ENCODE peak calls at places on chromosomes 3 and 15, in eight cellular contexts. Y is GM12878, H is ovary, X is stomach, W is A549, E is H1, D is upper lobe of left lung, S is SK-N-SH. J is an unnamed sample.

GRCh38 chr3:9817437-9817836 is 7.4 kb downstream of the TTLL3 start:
- DNase-seq in E (no peak), X (no peak), W (no peak), Y (no peak), D (no peak), S (no peak), H (no peak), J (no peak)

GRCh38 chr15:60062826-60063225 is 58.7 kb downstream of the FOXB1 start:
- DNase-seq in W (no peak), H (no peak), Y (no peak), X (no peak), S (no peak), E (no peak), D (no peak), J (no peak)

GRCh38 chr3:46674031-46674592 is 19.4 kb downstream of the ALS2CL start:
- DNase-seq in X (no peak), W (peak), H (peak), Y (no peak), S (no peak), D (no peak), E (no peak), J (no peak)

GRCh38 chr3:152835311-152836102 is 576 bp downstream of the P2RY1 start:
- DNase-seq in D (peak), W (peak), X (peak), E (peak), H (peak), Y (no peak), S (peak), J (peak)

GRCh38 chr15:98650871-98651481 is 2.6 kb downstream of the IGF1R start:
- DNase-seq in H (peak), X (peak), D (no peak), W (no peak), S (no peak), Y (no peak), E (no peak), J (peak)

GRCh38 chr3:14548321-14548729 is 8.2 kb upstream of the GRIP2 start:
- DNase-seq in H (peak), E (peak), D (no peak), S (peak), X (peak), W (peak), Y (no peak), J (peak)

GRCh38 chr3:48432411-48433371 is 2.8 kb upstream of the PLXNB1 start:
- DNase-seq in W (no peak), H (no peak), X (no peak), E (no peak), D (no peak), S (peak), Y (no peak), J (peak)

GRCh38 chr3:11434017-11434526 is 161.9 kb downstream of the ATG7 start:
- DNase-seq in X (no peak), W (no peak), D (no peak), E (no peak), H (peak), S (peak), Y (no peak), J (peak)

GRCh38 chr15:96329403-96329981 is 1.0 kb upstream of the NR2F2 start:
- DNase-seq in D (no peak), W (no peak), S (no peak), X (no peak), H (peak), E (no peak), Y (no peak), J (no peak)

GRCh38 chr15:58228708-58229107 is 90.5 kb downstream of the AQP9 start:
- DNase-seq in Y (no peak), E (no peak), H (no peak), D (no peak), S (no peak), X (no peak), W (no peak), J (no peak)

GRCh38 chr15:65212097-65212496 is 824 bp upstream of the CILP start:
- DNase-seq in Y (no peak), S (peak), W (peak), E (peak), H (no peak), D (no peak), X (no peak), J (no peak)

GRCh38 chr3:130981469-130981868 is 45.2 kb downstream of the ASTE1 start:
- DNase-seq in S (no peak), Y (no peak), E (no peak), W (no peak), D (no peak), X (no peak), H (no peak), J (no peak)

GRCh38 chr3:46284981-46285683 is 42.9 kb downstream of the CCR3 start:
- DNase-seq in Y (no peak), H (no peak), D (peak), E (no peak), X (no peak), W (no peak), S (no peak), J (no peak)

GRCh38 chr15:36050899-36051298 is 504.9 kb upstream of the DPH6 start:
- DNase-seq in X (no peak), Y (no peak), S (no peak), E (no peak), D (no peak), W (no peak), H (no peak), J (no peak)

GRCh38 chr15:62104406-62104805 is 37.6 kb downstream of the C2CD4A start:
- DNase-seq in S (no peak), D (no peak), E (no peak), Y (no peak), X (no peak), W (no peak), H (no peak), J (no peak)

GRCh38 chr15:71238926-71239325 is 123.7 kb downstream of the THSD4 start:
- DNase-seq in E (no peak), W (no peak), X (no peak), Y (no peak), S (no peak), D (no peak), H (no peak), J (no peak)

GRCh38 chr3:185460719-185461350 is 38.0 kb downstream of the TMEM41A start:
- DNase-seq in W (peak), H (no peak), S (peak), Y (no peak), E (no peak), D (no peak), X (no peak), J (no peak)

GRCh38 chr3:46082849-46083248 is 55.6 kb upstream of the XCR1 start:
- DNase-seq in D (no peak), H (no peak), Y (no peak), X (no peak), E (no peak), S (no peak), W (no peak), J (no peak)

GRCh38 chr3:42084593-42084992 is 6.6 kb upstream of the TRAK1 start:
- DNase-seq in S (no peak), X (no peak), H (no peak), W (no peak), Y (no peak), E (no peak), D (no peak), J (no peak)

GRCh38 chr15:25176991-25177954 is 222.5 kb downstream of the SNRPN start:
- DNase-seq in W (no peak), X (peak), H (peak), Y (no peak), S (peak), E (peak), D (peak), J (peak)

GRCh38 chr3:45657853-45658252 is 31.3 kb upstream of the SACM1L start:
- DNase-seq in E (no peak), S (no peak), H (no peak), Y (peak), W (no peak), D (no peak), X (no peak), J (no peak)

GRCh38 chr3:15313461-15313860 is 18.9 kb downstream of the SH3BP5 start:
- DNase-seq in H (no peak), D (no peak), W (no peak), E (no peak), Y (no peak), X (no peak), S (no peak), J (no peak)

GRCh38 chr3:99774467-99774866 is 43.2 kb upstream of the CMSS1 start:
- DNase-seq in Y (peak), D (no peak), H (no peak), W (no peak), E (no peak), X (no peak), S (no peak), J (no peak)

GRCh38 chr3:181782306-181782924 is 70.7 kb downstream of the SOX2 start:
- DNase-seq in Y (no peak), W (peak), S (no peak), X (no peak), D (no peak), E (no peak), H (no peak), J (no peak)

GRCh38 chr3:193716155-193716554 is 123.1 kb downstream of the OPA1 start:
- DNase-seq in X (no peak), W (no peak), D (no peak), E (no peak), H (no peak), S (no peak), Y (no peak), J (no peak)

GRCh38 chr3:50256978-50257890 is 11.7 kb upstream of the SEMA3B start:
- DNase-seq in H (no peak), Y (no peak), D (no peak), X (peak), W (no peak), E (peak), S (peak), J (peak)

GRCh38 chr3:97821413-97821809 is 400 bp upstream of the CRYBG3 start:
- DNase-seq in S (peak), W (peak), Y (no peak), X (peak), D (no peak), H (peak), E (peak), J (peak)

GRCh38 chr3:52237659-52238172 is 1.2 kb downstream of the TWF2 start:
- DNase-seq in W (peak), Y (no peak), H (peak), X (peak), E (peak), D (peak), S (peak), J (peak)

GRCh38 chr3:136078421-136079364 is 113.2 kb downstream of the PPP2R3A start:
- DNase-seq in W (peak), S (peak), X (no peak), D (no peak), Y (no peak), E (no peak), H (no peak), J (no peak)

GRCh38 chr15:97902140-97902780 is 58.2 kb upstream of the ARRDC4 start:
- DNase-seq in Y (no peak), X (no peak), D (no peak), H (no peak), S (no peak), E (no peak), W (no peak), J (no peak)

GRCh38 chr3:129888739-129889138 is 4.8 kb downstream of the TMCC1 start:
- DNase-seq in E (no peak), D (no peak), Y (no peak), H (peak), S (no peak), W (no peak), X (no peak), J (no peak)
- TF ChIP-seq EP300 in E (no peak), D (no peak), Y (no peak), H (no peak), S (no peak), W (no peak), X (no peak), J (no peak)

GRCh38 chr3:126938520-126939346 is 44.2 kb upstream of the PLXNA1 start:
- DNase-seq in Y (no peak), H (no peak), E (no peak), X (no peak), S (no peak), D (no peak), W (no peak), J (peak)

GRCh38 chr3:126936110-126936509 is 46.8 kb upstream of the PLXNA1 start:
- DNase-seq in X (no peak), E (no peak), Y (no peak), D (no peak), H (no peak), W (no peak), S (no peak), J (no peak)

GRCh38 chr3:126939347-126939735 is 43.6 kb upstream of the PLXNA1 start:
- DNase-seq in S (peak), E (no peak), H (no peak), X (no peak), W (no peak), D (no peak), Y (no peak), J (no peak)

GRCh38 chr3:126936853-126937395 is 46.0 kb upstream of the PLXNA1 start:
- DNase-seq in E (no peak), W (no peak), D (no peak), Y (no peak), H (no peak), S (no peak), X (no peak), J (no peak)

DNA sequence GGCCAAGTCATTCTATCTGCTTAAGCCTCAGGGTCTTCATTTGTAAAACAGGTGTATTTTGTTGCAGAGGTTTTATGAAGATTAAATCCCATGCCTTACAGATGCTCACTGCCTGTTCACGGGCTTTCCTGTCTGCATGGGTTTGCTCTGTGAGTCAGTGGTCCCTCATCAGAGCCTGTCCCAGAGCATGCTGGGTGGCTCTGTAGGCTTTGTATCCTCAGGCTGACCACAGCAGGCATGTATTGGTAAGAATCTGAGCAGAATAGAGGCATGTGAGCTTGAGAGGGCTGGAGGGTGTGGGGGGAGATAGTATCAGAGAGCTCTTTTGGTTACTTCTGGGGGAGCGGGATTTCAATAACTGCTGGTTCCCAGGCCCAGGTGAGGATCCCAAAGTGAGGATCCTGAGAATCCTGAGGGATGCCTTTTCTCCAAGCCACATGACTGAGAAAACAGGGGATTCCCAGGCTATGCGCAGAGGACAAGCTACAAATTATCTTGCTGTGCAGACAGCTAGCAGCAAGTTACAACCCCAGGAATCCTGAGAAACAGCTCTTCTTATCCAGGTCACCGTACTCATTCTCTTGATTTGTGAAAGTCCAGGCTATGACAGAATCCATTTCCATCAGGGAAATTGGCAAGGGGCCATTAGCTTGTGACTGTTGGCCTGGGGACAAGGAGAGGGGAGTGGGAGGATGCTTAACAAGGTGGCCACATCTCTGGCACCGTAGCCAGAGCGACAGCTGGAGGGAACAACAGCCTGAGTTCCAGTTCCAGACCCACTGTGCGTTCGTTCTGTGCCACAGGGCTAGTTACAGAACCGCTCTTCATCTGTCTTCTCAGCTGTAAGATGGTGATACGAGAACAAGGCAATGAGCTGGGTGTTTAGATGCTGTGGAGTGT is 45.1 kb upstream of the PLXNA1 start:
- DNase-seq in Y (no peak), X (no peak), H (no peak), S (peak), W (no peak), E (no peak), D (no peak), J (no peak)
- TF ChIP-seq EP300 in Y (no peak), X (no peak), H (no peak), S (peak), W (no peak), E (no peak), D (no peak), J (no peak)

DNA sequence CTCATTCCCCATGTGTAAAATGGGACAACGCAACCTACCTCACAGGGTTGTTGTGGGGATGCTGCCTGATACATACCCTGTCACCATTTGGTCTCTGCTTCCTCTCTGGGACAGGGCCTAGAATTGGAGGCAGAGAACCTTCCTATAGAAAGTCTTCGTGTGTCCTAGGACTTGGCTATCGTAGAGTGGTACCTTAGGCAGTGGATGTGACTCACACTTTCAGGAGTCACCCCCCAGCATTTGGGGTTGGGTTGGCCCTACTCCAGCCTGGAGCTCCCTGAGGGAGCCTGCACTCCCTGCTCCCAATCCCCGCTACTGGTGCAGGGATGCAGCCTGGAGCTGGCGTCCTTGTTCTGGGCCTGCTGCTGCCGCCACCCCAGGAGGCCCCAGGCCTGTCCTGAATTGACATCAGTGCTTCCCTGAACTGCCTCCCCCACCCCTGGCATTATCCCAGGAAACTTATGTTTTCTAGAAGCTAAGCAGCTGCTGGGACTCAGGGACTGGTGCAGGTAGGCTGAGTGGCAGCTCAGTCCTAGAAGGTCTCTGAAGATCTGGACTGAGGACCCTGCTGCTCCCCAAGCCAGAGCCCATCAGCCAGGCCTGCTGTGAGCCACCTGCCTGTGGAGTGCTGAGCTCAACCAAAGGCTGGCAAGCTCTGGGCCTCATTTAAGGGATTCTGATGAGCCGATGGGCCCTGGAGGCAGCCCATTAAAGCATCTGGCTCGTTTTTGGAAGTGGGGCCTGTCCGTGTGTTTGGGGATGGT is 9.9 kb downstream of the C15orf39 start:
- DNase-seq in E (no peak), W (no peak), Y (no peak), D (no peak), X (no peak), H (no peak), S (no peak), J (no peak)
- TF ChIP-seq EP300 in E (no peak), W (no peak), Y (no peak), D (no peak), X (no peak), H (no peak), S (no peak), J (no peak)

GRCh38 chr3:127775398-127776109 is 46.8 kb downstream of the MGLL start:
- DNase-seq in D (no peak), X (no peak), W (no peak), S (no peak), Y (no peak), H (no peak), E (no peak), J (no peak)
- TF ChIP-seq EP300 in D (no peak), X (no peak), W (no peak), S (no peak), Y (peak), H (no peak), E (no peak), J (no peak)

GRCh38 chr3:66410976-66411375 is 89.8 kb downstream of the LRIG1 start:
- DNase-seq in Y (no peak), E (no peak), D (no peak), W (no peak), X (no peak), S (no peak), H (no peak), J (no peak)

GRCh38 chr3:66412176-66412887 is 88.5 kb downstream of the LRIG1 start:
- DNase-seq in D (peak), E (no peak), X (no peak), W (no peak), H (no peak), Y (no peak), S (no peak), J (no peak)

GRCh38 chr3:66411436-66411835 is 89.4 kb downstream of the LRIG1 start:
- DNase-seq in Y (no peak), H (no peak), W (no peak), E (no peak), X (no peak), S (no peak), D (no peak), J (no peak)

GRCh38 chr3:66414846-66415245 is 86.0 kb downstream of the LRIG1 start:
- DNase-seq in S (no peak), E (no peak), H (no peak), Y (no peak), D (no peak), X (no peak), W (no peak), J (no peak)

GRCh38 chr3:66413151-66413751 is 87.6 kb downstream of the LRIG1 start:
- DNase-seq in X (peak), E (no peak), D (peak), Y (no peak), S (no peak), H (no peak), W (no peak), J (no peak)
- TF ChIP-seq EP300 in X (no peak), E (no peak), D (no peak), Y (no peak), S (no peak), H (no peak), W (no peak), J (no peak)

GRCh38 chr3:151156618-151157216 is 46.3 kb downstream of the GPR171 start:
- DNase-seq in W (peak), S (peak), D (no peak), E (no peak), X (no peak), H (no peak), Y (no peak), J (no peak)
- TF ChIP-seq EP300 in W (no peak), S (no peak), D (no peak), E (no peak), X (no peak), H (no peak), Y (no peak), J (no peak)